ENCODE peak calls at places on chromosome 14, in five cellular contexts. One of them, this sample, is unnamed.

GRCh38 chr14:75323571-75323970 is 44.9 kb downstream of the FOS start:
- DNase-seq in CD8-positive, alpha-beta T cell: no peak
- DNase-seq in choroid plexus epithelial cell: no peak
- DNase-seq in WTC11: no peak
- DNase-seq in omental fat pad: no peak
- DNase-seq in this sample: no peak

GRCh38 chr14:72904840-72905561 is 11.1 kb upstream of the DPF3 start:
- DNase-seq in choroid plexus epithelial cell: peak; percentile 89
- DNase-seq in WTC11: peak; percentile 55
- DNase-seq in CD8-positive, alpha-beta T cell: peak; percentile 66
- DNase-seq in omental fat pad: peak; percentile 45
- DNase-seq in this sample: peak; percentile 57

GRCh38 chr14:97458302-97459137 is 661.3 kb downstream of the VRK1 start:
- DNase-seq in WTC11: peak; percentile 78
- DNase-seq in omental fat pad: no peak
- DNase-seq in choroid plexus epithelial cell: no peak
- DNase-seq in CD8-positive, alpha-beta T cell: peak; percentile 79
- DNase-seq in this sample: peak; percentile 32

GRCh38 chr14:102201369-102201748 is 61.7 kb downstream of the WDR20 start:
- DNase-seq in WTC11: no peak
- DNase-seq in CD8-positive, alpha-beta T cell: no peak
- DNase-seq in choroid plexus epithelial cell: no peak
- DNase-seq in omental fat pad: no peak
- DNase-seq in this sample: no peak

GRCh38 chr14:21098892-21099595 is 589 bp upstream of the ZNF219 start:
- DNase-seq in WTC11: no peak
- DNase-seq in omental fat pad: no peak
- DNase-seq in CD8-positive, alpha-beta T cell: no peak
- DNase-seq in choroid plexus epithelial cell: no peak
- DNase-seq in this sample: no peak

GRCh38 chr14:35374273-35374681 is 30.3 kb downstream of the NFKBIA start:
- DNase-seq in omental fat pad: peak; percentile 74
- DNase-seq in CD8-positive, alpha-beta T cell: no peak
- DNase-seq in choroid plexus epithelial cell: peak; percentile 99
- DNase-seq in WTC11: no peak
- DNase-seq in this sample: no peak

GRCh38 chr14:67690011-67690410 is 5.6 kb downstream of the RDH11 start:
- DNase-seq in choroid plexus epithelial cell: no peak
- DNase-seq in WTC11: no peak
- DNase-seq in omental fat pad: no peak
- DNase-seq in CD8-positive, alpha-beta T cell: no peak
- DNase-seq in this sample: no peak

GRCh38 chr14:51304428-51304827 is 64.4 kb downstream of the TMX1 start:
- DNase-seq in CD8-positive, alpha-beta T cell: no peak
- DNase-seq in omental fat pad: no peak
- DNase-seq in choroid plexus epithelial cell: peak; percentile 81
- DNase-seq in WTC11: no peak
- DNase-seq in this sample: no peak

GRCh38 chr14:90675399-90675798 is 140.8 kb downstream of the TTC7B start:
- DNase-seq in WTC11: no peak
- DNase-seq in CD8-positive, alpha-beta T cell: no peak
- DNase-seq in omental fat pad: no peak
- DNase-seq in choroid plexus epithelial cell: no peak
- DNase-seq in this sample: no peak

GRCh38 chr14:49623387-49623786 is 2.8 kb downstream of the MGAT2 start:
- DNase-seq in WTC11: no peak
- DNase-seq in omental fat pad: no peak
- DNase-seq in choroid plexus epithelial cell: no peak
- DNase-seq in CD8-positive, alpha-beta T cell: no peak
- DNase-seq in this sample: no peak

GRCh38 chr14:76720382-76720813 is 40.9 kb upstream of the VASH1 start:
- DNase-seq in omental fat pad: no peak
- DNase-seq in WTC11: peak; percentile 51
- DNase-seq in CD8-positive, alpha-beta T cell: no peak
- DNase-seq in choroid plexus epithelial cell: peak; percentile 70
- DNase-seq in this sample: peak; percentile 26

GRCh38 chr14:32254952-32255679 is 52.0 kb upstream of the RNU6-8 start:
- DNase-seq in omental fat pad: peak; percentile 41
- DNase-seq in choroid plexus epithelial cell: peak; percentile 87
- DNase-seq in WTC11: peak; percentile 68
- DNase-seq in CD8-positive, alpha-beta T cell: peak; percentile 47
- DNase-seq in this sample: peak; percentile 66

DNA sequence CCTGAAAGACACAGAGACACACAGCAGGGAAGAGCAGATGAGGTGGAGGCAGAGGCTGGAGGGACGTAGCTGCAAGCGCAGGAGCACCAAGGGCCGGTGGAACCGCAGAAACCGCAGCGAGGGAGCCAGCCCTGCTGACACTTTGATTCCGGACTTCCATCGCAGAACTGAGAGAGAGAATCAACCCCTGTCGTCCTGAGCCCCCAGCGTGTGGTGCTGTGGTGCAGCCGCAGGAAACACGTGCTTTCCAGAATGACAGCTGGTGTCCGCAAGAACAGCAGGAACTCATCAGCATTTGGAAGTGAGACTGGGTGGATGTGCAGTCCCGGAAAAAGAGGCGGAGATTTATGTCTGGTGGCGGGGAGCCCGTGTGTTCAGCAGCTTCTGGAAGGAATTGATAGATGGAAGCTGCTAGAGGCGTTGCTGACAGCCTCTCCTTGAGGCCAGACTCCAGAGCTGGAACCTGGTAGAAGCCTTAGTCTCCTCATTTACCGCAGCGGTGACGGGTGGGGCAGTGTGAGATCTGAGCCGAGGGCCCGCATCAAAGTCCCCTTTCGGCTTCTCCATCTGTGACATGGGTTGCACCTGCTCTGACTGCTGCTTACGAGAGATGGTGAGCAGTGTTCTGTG is 21.9 kb upstream of the KLC1 start:
- DNase-seq in CD8-positive, alpha-beta T cell: peak; percentile 52
- DNase-seq in WTC11: peak; percentile 47
- DNase-seq in omental fat pad: no peak
- DNase-seq in choroid plexus epithelial cell: peak; percentile 97
- DNase-seq in this sample: peak; percentile 29
- TF ChIP-seq CTCF in CD8-positive, alpha-beta T cell: no peak
- TF ChIP-seq CTCF in WTC11: no peak
- TF ChIP-seq CTCF in omental fat pad: no peak
- TF ChIP-seq CTCF in choroid plexus epithelial cell: peak; percentile 50
- TF ChIP-seq CTCF in this sample: no peak

GRCh38 chr14:94707494-94707893 is 62.4 kb downstream of the GSC start:
- DNase-seq in CD8-positive, alpha-beta T cell: no peak
- DNase-seq in omental fat pad: no peak
- DNase-seq in choroid plexus epithelial cell: no peak
- DNase-seq in WTC11: peak; percentile 69
- DNase-seq in this sample: no peak

GRCh38 chr14:94706132-94706531 is 63.8 kb downstream of the GSC start:
- DNase-seq in choroid plexus epithelial cell: no peak
- DNase-seq in WTC11: no peak
- DNase-seq in omental fat pad: no peak
- DNase-seq in CD8-positive, alpha-beta T cell: no peak
- DNase-seq in this sample: no peak

GRCh38 chr14:94713115-94713514 is 56.8 kb downstream of the GSC start:
- DNase-seq in WTC11: no peak
- DNase-seq in CD8-positive, alpha-beta T cell: no peak
- DNase-seq in omental fat pad: no peak
- DNase-seq in choroid plexus epithelial cell: no peak
- DNase-seq in this sample: no peak

GRCh38 chr14:94710731-94711130 is 59.2 kb downstream of the GSC start:
- DNase-seq in omental fat pad: no peak
- DNase-seq in choroid plexus epithelial cell: no peak
- DNase-seq in WTC11: no peak
- DNase-seq in CD8-positive, alpha-beta T cell: no peak
- DNase-seq in this sample: no peak
- TF ChIP-seq CTCF in omental fat pad: no peak
- TF ChIP-seq CTCF in choroid plexus epithelial cell: no peak
- TF ChIP-seq CTCF in WTC11: no peak
- TF ChIP-seq CTCF in CD8-positive, alpha-beta T cell: no peak
- TF ChIP-seq CTCF in this sample: no peak

GRCh38 chr14:92553456-92553855 is 39.9 kb downstream of the RIN3 start:
- DNase-seq in WTC11: peak; percentile 34
- DNase-seq in choroid plexus epithelial cell: peak; percentile 71
- DNase-seq in CD8-positive, alpha-beta T cell: no peak
- DNase-seq in omental fat pad: no peak
- DNase-seq in this sample: no peak

GRCh38 chr14:92552066-92552465 is 38.5 kb downstream of the RIN3 start:
- DNase-seq in WTC11: no peak
- DNase-seq in CD8-positive, alpha-beta T cell: no peak
- DNase-seq in omental fat pad: no peak
- DNase-seq in choroid plexus epithelial cell: no peak
- DNase-seq in this sample: no peak

GRCh38 chr14:92549853-92550244 is 36.3 kb downstream of the RIN3 start:
- DNase-seq in choroid plexus epithelial cell: no peak
- DNase-seq in omental fat pad: no peak
- DNase-seq in WTC11: no peak
- DNase-seq in CD8-positive, alpha-beta T cell: no peak
- DNase-seq in this sample: no peak

GRCh38 chr14:92549096-92549852 is 35.7 kb downstream of the RIN3 start:
- DNase-seq in omental fat pad: no peak
- DNase-seq in choroid plexus epithelial cell: no peak
- DNase-seq in WTC11: no peak
- DNase-seq in CD8-positive, alpha-beta T cell: no peak
- DNase-seq in this sample: no peak

DNA sequence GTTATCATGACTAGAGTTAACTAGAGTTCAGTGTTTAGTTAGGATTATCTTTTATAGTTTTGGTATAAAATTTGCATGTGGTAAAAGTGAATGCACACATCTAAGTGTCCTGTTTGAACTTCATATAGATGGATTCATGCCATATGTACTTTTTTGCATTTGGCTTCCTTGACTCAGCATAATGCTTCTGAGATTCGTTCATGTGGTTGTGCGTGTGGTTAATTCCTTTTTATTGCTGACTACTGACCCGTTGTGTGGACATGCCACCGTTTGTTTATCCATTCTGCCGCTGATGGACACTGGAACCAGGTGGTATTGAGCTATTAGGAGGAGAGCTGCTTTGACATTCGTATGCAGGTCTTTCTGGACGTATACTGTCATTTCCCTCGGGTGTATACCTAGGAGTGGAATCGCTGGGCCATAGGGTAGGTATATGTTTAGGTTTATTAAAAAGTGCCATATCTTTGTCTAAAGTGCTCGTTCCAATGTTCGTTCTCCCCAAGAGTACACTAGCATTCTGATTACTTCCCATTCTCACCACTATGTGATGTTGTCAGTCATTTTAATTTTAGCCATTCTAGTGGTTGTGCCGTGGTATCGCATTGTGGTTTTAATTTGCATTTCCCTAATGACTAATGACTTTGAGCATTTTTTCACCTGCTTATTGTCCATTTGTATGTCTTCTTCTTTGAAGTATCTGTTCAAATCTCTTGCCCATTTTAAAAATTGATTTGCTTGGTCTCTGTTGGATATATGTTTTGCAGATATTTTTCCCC is 37.7 kb downstream of the RIN3 start:
- DNase-seq in CD8-positive, alpha-beta T cell: no peak
- DNase-seq in choroid plexus epithelial cell: no peak
- DNase-seq in omental fat pad: no peak
- DNase-seq in WTC11: no peak
- DNase-seq in this sample: no peak
- TF ChIP-seq CTCF in CD8-positive, alpha-beta T cell: peak; percentile 35
- TF ChIP-seq CTCF in choroid plexus epithelial cell: no peak
- TF ChIP-seq CTCF in omental fat pad: no peak
- TF ChIP-seq CTCF in WTC11: no peak
- TF ChIP-seq CTCF in this sample: no peak

DNA sequence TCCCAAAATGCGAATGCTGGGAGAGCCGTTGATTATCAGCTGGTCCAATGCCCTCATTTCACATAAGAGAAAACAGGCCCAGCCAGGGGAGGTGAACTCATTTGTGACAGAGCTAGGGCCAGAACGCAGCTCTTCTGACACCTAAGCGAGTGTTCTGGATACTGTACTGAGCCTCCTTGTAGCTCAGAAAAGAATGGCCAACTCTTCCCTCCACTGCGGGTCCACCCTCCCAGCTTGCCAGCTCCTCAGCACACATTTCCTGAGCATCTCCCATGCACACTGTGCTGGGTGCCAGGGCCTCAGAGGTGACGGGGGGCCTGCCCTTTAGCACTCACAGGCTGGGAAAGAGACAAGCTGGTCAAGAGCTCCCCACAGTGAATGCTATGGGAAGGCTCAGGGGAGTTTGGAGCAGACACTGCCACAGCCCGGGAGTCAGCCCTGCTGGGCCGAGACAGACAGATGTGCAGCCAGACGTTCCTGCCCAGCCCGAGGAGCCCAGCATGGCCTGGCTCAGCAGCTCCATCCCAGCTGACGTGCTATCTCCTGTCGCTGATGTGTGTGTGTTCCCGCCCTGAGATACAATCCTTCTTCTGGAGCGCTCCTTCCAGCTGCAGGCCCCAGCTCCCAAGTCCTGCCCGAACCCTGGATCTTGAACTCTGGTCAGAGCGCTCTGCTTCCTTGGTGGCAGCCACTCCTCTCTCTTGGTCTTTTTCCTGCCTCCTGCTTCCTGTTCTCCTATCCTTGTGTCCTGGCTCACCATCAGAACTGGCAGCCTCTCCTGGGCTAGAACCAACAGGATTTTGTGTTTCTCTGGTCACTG is 3.6 kb downstream of the CMTM5 start:
- DNase-seq in choroid plexus epithelial cell: no peak
- DNase-seq in CD8-positive, alpha-beta T cell: no peak
- DNase-seq in WTC11: no peak
- DNase-seq in omental fat pad: no peak
- DNase-seq in this sample: no peak
- TF ChIP-seq CTCF in choroid plexus epithelial cell: no peak
- TF ChIP-seq CTCF in CD8-positive, alpha-beta T cell: no peak
- TF ChIP-seq CTCF in WTC11: no peak
- TF ChIP-seq CTCF in omental fat pad: no peak
- TF ChIP-seq CTCF in this sample: no peak

GRCh38 chr14:25381498-25381897 is 331.6 kb upstream of the STXBP6 start:
- DNase-seq in WTC11: no peak
- DNase-seq in choroid plexus epithelial cell: no peak
- DNase-seq in CD8-positive, alpha-beta T cell: no peak
- DNase-seq in omental fat pad: no peak
- DNase-seq in this sample: no peak
- TF ChIP-seq CTCF in WTC11: no peak
- TF ChIP-seq CTCF in choroid plexus epithelial cell: no peak
- TF ChIP-seq CTCF in CD8-positive, alpha-beta T cell: no peak
- TF ChIP-seq CTCF in omental fat pad: no peak
- TF ChIP-seq CTCF in this sample: peak; percentile 54